ENCODE peak calls at places on chromosomes 4 and X, in six cellular contexts. I, K, B, H, U and Y are unnamed samples.
A peak's percentile ranks its signal among the peaks of the same experiment; 100 is the strongest.

GRCh38 chr4:169398294-169398693 is 127.5 kb upstream of the SH3RF1 start:
- DNase-seq in I (no peak), K (no peak), B (no peak), H (peak; percentile 89), U (no peak), Y (no peak)

GRCh38 chrX:110156167-110156754 is 153.3 kb downstream of the TMEM164 start:
- DNase-seq in I (no peak), K (no peak), B (peak; percentile 28), H (no peak), U (no peak), Y (peak; percentile 21)

GRCh38 chr4:56762484-56763250 is 58.8 kb downstream of the SPINK2 start:
- DNase-seq in I (no peak), K (peak; percentile 15), B (no peak), H (no peak), U (no peak), Y (peak; percentile 23)

GRCh38 chr4:97394653-97395052 is 748.6 kb downstream of the STPG2 start:
- DNase-seq in I (no peak), K (no peak), B (no peak), H (peak; percentile 65), U (no peak), Y (no peak)

GRCh38 chr4:119244344-119244743 is 31.8 kb downstream of the USP53 start:
- DNase-seq in I (no peak), K (no peak), B (no peak), H (no peak), U (no peak), Y (no peak)

GRCh38 chr4:165621983-165622382 is 243.2 kb downstream of the CPE start:
- DNase-seq in I (no peak), K (no peak), B (no peak), H (peak; percentile 38), U (no peak), Y (no peak)

GRCh38 chrX:20459410-20460350 is 193.0 kb upstream of the RPS6KA3 start:
- DNase-seq in I (no peak), K (no peak), B (no peak), H (no peak), U (no peak), Y (no peak)

GRCh38 chr4:150140774-150141400 is 62.6 kb downstream of the DCLK2 start:
- DNase-seq in I (no peak), K (no peak), B (no peak), H (peak; percentile 81), U (no peak), Y (no peak)

GRCh38 chrX:77962068-77962902 is 7.2 kb downstream of the PGAM4 start:
- DNase-seq in I (no peak), K (no peak), B (no peak), H (peak; percentile 18), U (no peak), Y (no peak)

GRCh38 chr4:118410143-118410542 is 57.3 kb upstream of the PRSS12 start:
- DNase-seq in I (no peak), K (no peak), B (no peak), H (peak; percentile 76), U (no peak), Y (no peak)

GRCh38 chr4:11774346-11774745 is 345.7 kb upstream of the HS3ST1 start:
- DNase-seq in I (no peak), K (no peak), B (no peak), H (no peak), U (no peak), Y (no peak)

GRCh38 chrX:124026529-124026928 is 65.0 kb downstream of the STAG2 start:
- DNase-seq in I (no peak), K (no peak), B (no peak), H (no peak), U (no peak), Y (no peak)

GRCh38 chr4:55866973-55867574 is 13.6 kb downstream of the EXOC1 start:
- DNase-seq in I (no peak), K (peak; percentile 78), B (peak; percentile 74), H (peak; percentile 73), U (no peak), Y (peak; percentile 77)

GRCh38 chr4:143587703-143588102 is 74.2 kb downstream of the SMARCA5 start:
- DNase-seq in I (no peak), K (no peak), B (no peak), H (peak; percentile 2), U (no peak), Y (peak; percentile 14)

GRCh38 chr4:73257995-73258667 is 467 bp downstream of the ANKRD17 start:
- DNase-seq in I (no peak), K (no peak), B (peak; percentile 70), H (peak; percentile 52), U (peak; percentile 46), Y (peak; percentile 56)

GRCh38 chr4:156103306-156103705 is 149.6 kb upstream of the CTSO start:
- DNase-seq in I (no peak), K (no peak), B (no peak), H (peak; percentile 21), U (no peak), Y (no peak)

GRCh38 chrX:21798677-21799219 is 40.7 kb upstream of the MBTPS2 start:
- DNase-seq in I (no peak), K (no peak), B (no peak), H (peak; percentile 93), U (no peak), Y (no peak)

GRCh38 chr4:2852481-2852881 is 8.8 kb downstream of the ADD1 start:
- DNase-seq in I (no peak), K (no peak), B (peak; percentile 80), H (no peak), U (no peak), Y (no peak)

GRCh38 chr4:2849267-2850140 is 5.9 kb downstream of the ADD1 start:
- DNase-seq in I (no peak), K (no peak), B (no peak), H (no peak), U (no peak), Y (no peak)

GRCh38 chr4:2848449-2848848 is 4.8 kb downstream of the ADD1 start:
- DNase-seq in I (no peak), K (no peak), B (no peak), H (peak; percentile 58), U (no peak), Y (no peak)

GRCh38 chr4:2847297-2847871 is 3.7 kb downstream of the ADD1 start:
- DNase-seq in I (no peak), K (no peak), B (no peak), H (no peak), U (no peak), Y (no peak)

DNA sequence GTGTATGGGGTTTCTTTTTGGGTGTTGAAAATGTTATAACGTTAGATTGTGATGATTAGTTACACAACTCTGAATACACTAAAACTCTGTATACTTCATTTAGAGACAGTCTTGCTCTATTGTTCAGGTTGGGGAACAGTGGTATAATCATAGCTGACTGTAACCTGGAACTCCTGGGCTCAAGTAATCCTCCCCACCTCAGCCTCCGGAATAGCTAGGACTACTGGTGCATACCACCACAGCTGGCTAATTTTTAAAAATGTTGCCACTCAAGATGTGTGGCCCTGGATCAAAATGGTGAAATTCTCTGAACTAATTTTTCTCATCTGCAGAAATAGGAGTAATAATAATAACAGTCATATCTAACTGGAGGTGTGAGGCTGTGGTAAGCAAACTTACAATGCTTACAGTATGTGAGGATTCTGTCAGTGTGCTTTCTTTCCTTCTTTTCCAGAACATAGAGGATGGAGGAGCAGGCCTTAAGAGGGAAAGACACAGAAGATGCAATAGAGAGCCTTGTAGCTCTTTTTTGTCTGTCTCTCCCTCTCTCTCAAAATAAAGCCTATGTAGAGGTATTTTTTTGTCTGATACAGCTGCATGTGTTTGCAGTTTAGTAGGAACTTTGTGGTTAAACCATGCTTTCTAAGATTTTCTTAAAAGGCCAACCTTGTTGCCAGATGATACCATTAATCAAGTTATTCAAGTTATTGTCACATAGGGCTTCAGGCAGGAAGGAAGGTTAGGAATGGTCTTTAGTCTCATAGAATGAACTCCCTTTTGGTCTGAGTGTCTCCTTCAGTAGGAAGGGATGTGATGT is 7.5 kb downstream of the ADD1 start:
- DNase-seq in I (no peak), K (no peak), B (peak; percentile 71), H (peak; percentile 73), U (no peak), Y (no peak)
- H3K4me1 ChIP-seq in I (no peaks in the 10 kb centered on the region), K (no peaks in the 10 kb centered on the region), B (peaks cover 30% of the 10 kb centered on the region), H (peaks cover 8% of the 10 kb centered on the region), U (no peaks in the 10 kb centered on the region), Y (peaks cover under 1% of the 10 kb centered on the region)

DNA sequence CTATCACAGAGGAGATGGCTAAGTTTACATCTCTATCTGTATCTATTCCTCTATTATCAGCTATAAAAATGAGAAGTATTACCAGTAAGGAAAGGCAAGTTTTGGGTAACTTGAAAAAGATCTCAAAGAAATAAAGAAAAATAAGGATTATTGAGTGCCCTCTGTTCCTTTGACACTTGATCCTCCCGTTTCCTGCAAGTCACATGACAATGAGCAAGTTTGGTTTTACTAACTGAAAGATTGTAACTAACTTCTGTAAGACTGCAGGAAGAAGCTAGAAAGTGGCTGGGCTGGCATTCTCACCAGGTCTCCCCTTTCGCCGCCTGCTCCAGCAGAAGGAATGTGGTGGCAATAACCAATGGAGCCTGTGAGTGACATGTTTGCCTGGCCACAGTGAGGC is 59.2 kb downstream of the ARHGAP24 start:
- DNase-seq in I (no peak), K (no peak), B (no peak), H (no peak), U (no peak), Y (no peak)
- H2AFZ ChIP-seq in I (peak overlapping the region; percentile 17), K (peak overlapping the region; percentile 66), B (no peak overlapping the region), H (no peak overlapping the region), U (peak overlapping the region; percentile 65), Y (no peak overlapping the region)

DNA sequence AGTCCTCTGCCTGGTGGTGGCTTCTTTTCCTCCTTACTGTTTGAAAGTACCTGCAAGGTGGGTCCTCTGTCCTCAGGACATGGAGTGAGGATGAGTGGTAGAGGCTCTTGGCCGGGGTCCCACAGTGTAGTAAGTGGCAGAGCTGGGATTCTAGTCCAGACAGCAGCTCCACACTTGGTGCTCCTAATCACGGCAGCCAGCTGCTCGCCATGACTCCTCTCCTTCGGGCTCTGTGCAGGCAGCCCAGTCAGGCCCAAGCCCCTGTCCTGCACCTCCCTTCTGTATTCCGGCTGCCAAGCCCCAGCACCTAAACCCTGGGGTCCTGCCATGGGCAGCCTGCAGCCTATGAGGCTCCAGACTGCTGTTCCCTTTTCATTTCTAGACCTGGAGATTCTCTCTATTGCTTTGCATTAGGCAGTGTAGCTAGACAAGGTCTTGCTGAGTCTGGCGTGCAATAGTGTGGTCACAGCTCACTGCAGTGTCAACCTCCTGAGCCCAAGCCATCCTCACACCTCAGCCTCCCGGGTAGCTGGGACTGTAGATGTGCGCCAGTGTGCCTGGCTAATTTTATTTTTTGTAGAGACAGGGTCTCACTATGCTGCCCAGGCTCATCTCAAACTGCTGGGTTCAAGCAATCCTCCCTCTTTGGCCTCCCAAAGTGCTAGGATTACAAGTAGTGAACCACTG is 24.9 kb downstream of the NSD2 start:
- DNase-seq in I (no peak), K (no peak), B (no peak), H (no peak), U (no peak), Y (no peak)
- H3K27ac ChIP-seq in I (no peak overlapping the region), K (no peak overlapping the region), B (no peak overlapping the region), H (no peak overlapping the region), U (no peak overlapping the region), Y (no peak overlapping the region)

GRCh38 chr4:76726141-76726540 is 171.8 kb downstream of the SOWAHB start:
- DNase-seq in I (no peak), K (no peak), B (no peak), H (peak; percentile 24), U (no peak), Y (no peak)
- H3K4me1 ChIP-seq in I (peaks cover 16% of the 10 kb centered on the region), K (peaks cover 25% of the 10 kb centered on the region), B (no peaks in the 10 kb centered on the region), H (peaks cover 6% of the 10 kb centered on the region), U (peaks cover 14% of the 10 kb centered on the region), Y (peaks cover 28% of the 10 kb centered on the region)

GRCh38 chrX:16558489-16558888 is 91.5 kb upstream of the S100G start:
- DNase-seq in I (no peak), K (no peak), B (no peak), H (no peak), U (no peak), Y (no peak)

GRCh38 chrX:16559206-16559619 is 90.7 kb upstream of the S100G start:
- DNase-seq in I (no peak), K (no peak), B (no peak), H (peak; percentile 31), U (no peak), Y (no peak)

GRCh38 chrX:16560173-16560572 is 89.8 kb upstream of the S100G start:
- DNase-seq in I (no peak), K (no peak), B (no peak), H (no peak), U (no peak), Y (no peak)
- H2AFZ ChIP-seq in I (no peak overlapping the region), K (no peak overlapping the region), B (no peak overlapping the region), H (no peak overlapping the region), U (no peak overlapping the region), Y (no peak overlapping the region)